ENCODE peak calls at places on chromosome 3, in nine cellular contexts. One of them, this sample, is unnamed.

GRCh38 chr3:159711560-159712333 is 276.9 kb upstream of the IL12A start:
- DNase-seq in astrocyte of the cerebellum: peak; percentile 57
- DNase-seq in stimulated activated naive B cell treated with anti-CD40 and anti-IgM and Interleukin-4, amounts not matched to agents 10 μg/mL and 1 μg/mL and 100 μg/mL, for 72 hours: no peak
- DNase-seq in stimulated activated CD4-positive, alpha-beta T cell treated with anti-CD3 and anti-CD28 coated beads, Interleukin-2, amount 100 ng/mL, for 48 hours: no peak
- DNase-seq in nucleus accumbens: no peak
- DNase-seq in activated CD8-positive, alpha-beta memory T cell treated with anti-CD3 and anti-CD28 coated beads, Interleukin-2, amount 50 U/mL, for 48 hours: no peak
- DNase-seq in NCI-H1105: no peak
- DNase-seq in T follicular helper cell: no peak
- DNase-seq in activated T-helper 1 cell treated with anti-CD3 and anti-CD28 coated beads, Interleukin-2, amount 50 U/mL, for 16 hours: no peak
- DNase-seq in this sample: peak; percentile 99

GRCh38 chr3:126365351-126366274 is 8.4 kb upstream of the KLF15 start:
- DNase-seq in activated T-helper 1 cell treated with anti-CD3 and anti-CD28 coated beads, Interleukin-2, amount 50 U/mL, for 16 hours: no peak
- DNase-seq in NCI-H1105: no peak
- DNase-seq in T follicular helper cell: no peak
- DNase-seq in nucleus accumbens: no peak
- DNase-seq in stimulated activated CD4-positive, alpha-beta T cell treated with anti-CD3 and anti-CD28 coated beads, Interleukin-2, amount 100 ng/mL, for 48 hours: no peak
- DNase-seq in stimulated activated naive B cell treated with anti-CD40 and anti-IgM and Interleukin-4, amounts not matched to agents 10 μg/mL and 1 μg/mL and 100 μg/mL, for 72 hours: no peak
- DNase-seq in activated CD8-positive, alpha-beta memory T cell treated with anti-CD3 and anti-CD28 coated beads, Interleukin-2, amount 50 U/mL, for 48 hours: no peak
- DNase-seq in astrocyte of the cerebellum: no peak
- DNase-seq in this sample: no peak

GRCh38 chr3:141708367-141708766 is 29.7 kb upstream of the RNF7 start:
- DNase-seq in stimulated activated CD4-positive, alpha-beta T cell treated with anti-CD3 and anti-CD28 coated beads, Interleukin-2, amount 100 ng/mL, for 48 hours: no peak
- DNase-seq in T follicular helper cell: no peak
- DNase-seq in nucleus accumbens: no peak
- DNase-seq in NCI-H1105: no peak
- DNase-seq in astrocyte of the cerebellum: no peak
- DNase-seq in stimulated activated naive B cell treated with anti-CD40 and anti-IgM and Interleukin-4, amounts not matched to agents 10 μg/mL and 1 μg/mL and 100 μg/mL, for 72 hours: no peak
- DNase-seq in activated T-helper 1 cell treated with anti-CD3 and anti-CD28 coated beads, Interleukin-2, amount 50 U/mL, for 16 hours: no peak
- DNase-seq in activated CD8-positive, alpha-beta memory T cell treated with anti-CD3 and anti-CD28 coated beads, Interleukin-2, amount 50 U/mL, for 48 hours: no peak
- DNase-seq in this sample: no peak

GRCh38 chr3:187572431-187572830 is 97.8 kb downstream of the SST start:
- DNase-seq in stimulated activated naive B cell treated with anti-CD40 and anti-IgM and Interleukin-4, amounts not matched to agents 10 μg/mL and 1 μg/mL and 100 μg/mL, for 72 hours: no peak
- DNase-seq in T follicular helper cell: no peak
- DNase-seq in astrocyte of the cerebellum: no peak
- DNase-seq in activated CD8-positive, alpha-beta memory T cell treated with anti-CD3 and anti-CD28 coated beads, Interleukin-2, amount 50 U/mL, for 48 hours: no peak
- DNase-seq in nucleus accumbens: no peak
- DNase-seq in NCI-H1105: no peak
- DNase-seq in stimulated activated CD4-positive, alpha-beta T cell treated with anti-CD3 and anti-CD28 coated beads, Interleukin-2, amount 100 ng/mL, for 48 hours: no peak
- DNase-seq in activated T-helper 1 cell treated with anti-CD3 and anti-CD28 coated beads, Interleukin-2, amount 50 U/mL, for 16 hours: no peak
- DNase-seq in this sample: no peak

GRCh38 chr3:135136361-135137100 is 341.5 kb downstream of the EPHB1 start:
- DNase-seq in activated CD8-positive, alpha-beta memory T cell treated with anti-CD3 and anti-CD28 coated beads, Interleukin-2, amount 50 U/mL, for 48 hours: no peak
- DNase-seq in stimulated activated CD4-positive, alpha-beta T cell treated with anti-CD3 and anti-CD28 coated beads, Interleukin-2, amount 100 ng/mL, for 48 hours: no peak
- DNase-seq in astrocyte of the cerebellum: no peak
- DNase-seq in nucleus accumbens: no peak
- DNase-seq in activated T-helper 1 cell treated with anti-CD3 and anti-CD28 coated beads, Interleukin-2, amount 50 U/mL, for 16 hours: no peak
- DNase-seq in stimulated activated naive B cell treated with anti-CD40 and anti-IgM and Interleukin-4, amounts not matched to agents 10 μg/mL and 1 μg/mL and 100 μg/mL, for 72 hours: no peak
- DNase-seq in T follicular helper cell: no peak
- DNase-seq in NCI-H1105: no peak
- DNase-seq in this sample: no peak

GRCh38 chr3:19273091-19273490 is 124.8 kb downstream of the KCNH8 start:
- DNase-seq in T follicular helper cell: no peak
- DNase-seq in stimulated activated CD4-positive, alpha-beta T cell treated with anti-CD3 and anti-CD28 coated beads, Interleukin-2, amount 100 ng/mL, for 48 hours: no peak
- DNase-seq in NCI-H1105: no peak
- DNase-seq in activated CD8-positive, alpha-beta memory T cell treated with anti-CD3 and anti-CD28 coated beads, Interleukin-2, amount 50 U/mL, for 48 hours: no peak
- DNase-seq in nucleus accumbens: no peak
- DNase-seq in stimulated activated naive B cell treated with anti-CD40 and anti-IgM and Interleukin-4, amounts not matched to agents 10 μg/mL and 1 μg/mL and 100 μg/mL, for 72 hours: no peak
- DNase-seq in astrocyte of the cerebellum: no peak
- DNase-seq in activated T-helper 1 cell treated with anti-CD3 and anti-CD28 coated beads, Interleukin-2, amount 50 U/mL, for 16 hours: no peak
- DNase-seq in this sample: no peak

GRCh38 chr3:197454014-197454413 is 101.8 kb downstream of the BDH1 start:
- DNase-seq in astrocyte of the cerebellum: no peak
- DNase-seq in activated T-helper 1 cell treated with anti-CD3 and anti-CD28 coated beads, Interleukin-2, amount 50 U/mL, for 16 hours: no peak
- DNase-seq in NCI-H1105: no peak
- DNase-seq in nucleus accumbens: no peak
- DNase-seq in stimulated activated naive B cell treated with anti-CD40 and anti-IgM and Interleukin-4, amounts not matched to agents 10 μg/mL and 1 μg/mL and 100 μg/mL, for 72 hours: no peak
- DNase-seq in activated CD8-positive, alpha-beta memory T cell treated with anti-CD3 and anti-CD28 coated beads, Interleukin-2, amount 50 U/mL, for 48 hours: no peak
- DNase-seq in T follicular helper cell: no peak
- DNase-seq in stimulated activated CD4-positive, alpha-beta T cell treated with anti-CD3 and anti-CD28 coated beads, Interleukin-2, amount 100 ng/mL, for 48 hours: no peak
- DNase-seq in this sample: peak; percentile 22

GRCh38 chr3:121490161-121490560 is 55.6 kb downstream of the POLQ start:
- DNase-seq in astrocyte of the cerebellum: no peak
- DNase-seq in NCI-H1105: no peak
- DNase-seq in stimulated activated naive B cell treated with anti-CD40 and anti-IgM and Interleukin-4, amounts not matched to agents 10 μg/mL and 1 μg/mL and 100 μg/mL, for 72 hours: no peak
- DNase-seq in nucleus accumbens: no peak
- DNase-seq in stimulated activated CD4-positive, alpha-beta T cell treated with anti-CD3 and anti-CD28 coated beads, Interleukin-2, amount 100 ng/mL, for 48 hours: no peak
- DNase-seq in activated T-helper 1 cell treated with anti-CD3 and anti-CD28 coated beads, Interleukin-2, amount 50 U/mL, for 16 hours: no peak
- DNase-seq in T follicular helper cell: no peak
- DNase-seq in activated CD8-positive, alpha-beta memory T cell treated with anti-CD3 and anti-CD28 coated beads, Interleukin-2, amount 50 U/mL, for 48 hours: no peak
- DNase-seq in this sample: no peak

GRCh38 chr3:159751141-159751540 is 237.5 kb upstream of the IL12A start:
- DNase-seq in nucleus accumbens: no peak
- DNase-seq in astrocyte of the cerebellum: no peak
- DNase-seq in stimulated activated naive B cell treated with anti-CD40 and anti-IgM and Interleukin-4, amounts not matched to agents 10 μg/mL and 1 μg/mL and 100 μg/mL, for 72 hours: no peak
- DNase-seq in activated T-helper 1 cell treated with anti-CD3 and anti-CD28 coated beads, Interleukin-2, amount 50 U/mL, for 16 hours: no peak
- DNase-seq in activated CD8-positive, alpha-beta memory T cell treated with anti-CD3 and anti-CD28 coated beads, Interleukin-2, amount 50 U/mL, for 48 hours: no peak
- DNase-seq in NCI-H1105: no peak
- DNase-seq in T follicular helper cell: no peak
- DNase-seq in stimulated activated CD4-positive, alpha-beta T cell treated with anti-CD3 and anti-CD28 coated beads, Interleukin-2, amount 100 ng/mL, for 48 hours: no peak
- DNase-seq in this sample: no peak

GRCh38 chr3:134430174-134430573 is 55.6 kb downstream of the ANAPC13 start:
- DNase-seq in stimulated activated CD4-positive, alpha-beta T cell treated with anti-CD3 and anti-CD28 coated beads, Interleukin-2, amount 100 ng/mL, for 48 hours: no peak
- DNase-seq in nucleus accumbens: no peak
- DNase-seq in astrocyte of the cerebellum: peak; percentile 50
- DNase-seq in T follicular helper cell: no peak
- DNase-seq in NCI-H1105: no peak
- DNase-seq in activated CD8-positive, alpha-beta memory T cell treated with anti-CD3 and anti-CD28 coated beads, Interleukin-2, amount 50 U/mL, for 48 hours: no peak
- DNase-seq in stimulated activated naive B cell treated with anti-CD40 and anti-IgM and Interleukin-4, amounts not matched to agents 10 μg/mL and 1 μg/mL and 100 μg/mL, for 72 hours: no peak
- DNase-seq in activated T-helper 1 cell treated with anti-CD3 and anti-CD28 coated beads, Interleukin-2, amount 50 U/mL, for 16 hours: no peak
- DNase-seq in this sample: no peak

GRCh38 chr3:52181543-52181942 is 16.4 kb upstream of the ALAS1 start:
- DNase-seq in stimulated activated CD4-positive, alpha-beta T cell treated with anti-CD3 and anti-CD28 coated beads, Interleukin-2, amount 100 ng/mL, for 48 hours: no peak
- DNase-seq in nucleus accumbens: no peak
- DNase-seq in activated CD8-positive, alpha-beta memory T cell treated with anti-CD3 and anti-CD28 coated beads, Interleukin-2, amount 50 U/mL, for 48 hours: no peak
- DNase-seq in stimulated activated naive B cell treated with anti-CD40 and anti-IgM and Interleukin-4, amounts not matched to agents 10 μg/mL and 1 μg/mL and 100 μg/mL, for 72 hours: no peak
- DNase-seq in activated T-helper 1 cell treated with anti-CD3 and anti-CD28 coated beads, Interleukin-2, amount 50 U/mL, for 16 hours: no peak
- DNase-seq in T follicular helper cell: no peak
- DNase-seq in astrocyte of the cerebellum: no peak
- DNase-seq in NCI-H1105: no peak
- DNase-seq in this sample: no peak

GRCh38 chr3:42247576-42248027 is 18.4 kb downstream of the CCK start:
- DNase-seq in astrocyte of the cerebellum: peak; percentile 57
- DNase-seq in activated CD8-positive, alpha-beta memory T cell treated with anti-CD3 and anti-CD28 coated beads, Interleukin-2, amount 50 U/mL, for 48 hours: peak; percentile 67
- DNase-seq in NCI-H1105: peak; percentile 31
- DNase-seq in activated T-helper 1 cell treated with anti-CD3 and anti-CD28 coated beads, Interleukin-2, amount 50 U/mL, for 16 hours: peak; percentile 32
- DNase-seq in stimulated activated naive B cell treated with anti-CD40 and anti-IgM and Interleukin-4, amounts not matched to agents 10 μg/mL and 1 μg/mL and 100 μg/mL, for 72 hours: peak; percentile 54
- DNase-seq in T follicular helper cell: peak; percentile 48
- DNase-seq in stimulated activated CD4-positive, alpha-beta T cell treated with anti-CD3 and anti-CD28 coated beads, Interleukin-2, amount 100 ng/mL, for 48 hours: peak; percentile 55
- DNase-seq in nucleus accumbens: peak; percentile 28
- DNase-seq in this sample: peak; percentile 76

GRCh38 chr3:159322322-159322939 is 520.6 kb downstream of the MFSD1 start:
- DNase-seq in activated T-helper 1 cell treated with anti-CD3 and anti-CD28 coated beads, Interleukin-2, amount 50 U/mL, for 16 hours: no peak
- DNase-seq in astrocyte of the cerebellum: no peak
- DNase-seq in stimulated activated CD4-positive, alpha-beta T cell treated with anti-CD3 and anti-CD28 coated beads, Interleukin-2, amount 100 ng/mL, for 48 hours: peak; percentile 6
- DNase-seq in stimulated activated naive B cell treated with anti-CD40 and anti-IgM and Interleukin-4, amounts not matched to agents 10 μg/mL and 1 μg/mL and 100 μg/mL, for 72 hours: peak; percentile 2
- DNase-seq in nucleus accumbens: peak; percentile 5
- DNase-seq in activated CD8-positive, alpha-beta memory T cell treated with anti-CD3 and anti-CD28 coated beads, Interleukin-2, amount 50 U/mL, for 48 hours: peak; percentile 70
- DNase-seq in T follicular helper cell: no peak
- DNase-seq in NCI-H1105: no peak
- DNase-seq in this sample: peak; percentile 58

GRCh38 chr3:196502775-196503181 is 790 bp downstream of the RNF168 start:
- DNase-seq in activated CD8-positive, alpha-beta memory T cell treated with anti-CD3 and anti-CD28 coated beads, Interleukin-2, amount 50 U/mL, for 48 hours: peak; percentile 80
- DNase-seq in astrocyte of the cerebellum: peak; percentile 88
- DNase-seq in T follicular helper cell: peak; percentile 62
- DNase-seq in stimulated activated CD4-positive, alpha-beta T cell treated with anti-CD3 and anti-CD28 coated beads, Interleukin-2, amount 100 ng/mL, for 48 hours: peak; percentile 37
- DNase-seq in activated T-helper 1 cell treated with anti-CD3 and anti-CD28 coated beads, Interleukin-2, amount 50 U/mL, for 16 hours: peak; percentile 41
- DNase-seq in NCI-H1105: peak; percentile 17
- DNase-seq in stimulated activated naive B cell treated with anti-CD40 and anti-IgM and Interleukin-4, amounts not matched to agents 10 μg/mL and 1 μg/mL and 100 μg/mL, for 72 hours: no peak
- DNase-seq in nucleus accumbens: peak; percentile 21
- DNase-seq in this sample: peak; percentile 92

GRCh38 chr3:117489663-117490079 is 780.1 kb downstream of the TUSC7 start:
- DNase-seq in stimulated activated CD4-positive, alpha-beta T cell treated with anti-CD3 and anti-CD28 coated beads, Interleukin-2, amount 100 ng/mL, for 48 hours: no peak
- DNase-seq in activated CD8-positive, alpha-beta memory T cell treated with anti-CD3 and anti-CD28 coated beads, Interleukin-2, amount 50 U/mL, for 48 hours: no peak
- DNase-seq in stimulated activated naive B cell treated with anti-CD40 and anti-IgM and Interleukin-4, amounts not matched to agents 10 μg/mL and 1 μg/mL and 100 μg/mL, for 72 hours: no peak
- DNase-seq in astrocyte of the cerebellum: no peak
- DNase-seq in nucleus accumbens: no peak
- DNase-seq in T follicular helper cell: no peak
- DNase-seq in NCI-H1105: no peak
- DNase-seq in activated T-helper 1 cell treated with anti-CD3 and anti-CD28 coated beads, Interleukin-2, amount 50 U/mL, for 16 hours: no peak
- DNase-seq in this sample: no peak

GRCh38 chr3:194472290-194472920 is 14.4 kb downstream of the ATP13A3 start:
- DNase-seq in T follicular helper cell: peak; percentile 5
- DNase-seq in stimulated activated CD4-positive, alpha-beta T cell treated with anti-CD3 and anti-CD28 coated beads, Interleukin-2, amount 100 ng/mL, for 48 hours: no peak
- DNase-seq in NCI-H1105: peak; percentile 62
- DNase-seq in stimulated activated naive B cell treated with anti-CD40 and anti-IgM and Interleukin-4, amounts not matched to agents 10 μg/mL and 1 μg/mL and 100 μg/mL, for 72 hours: no peak
- DNase-seq in nucleus accumbens: no peak
- DNase-seq in activated CD8-positive, alpha-beta memory T cell treated with anti-CD3 and anti-CD28 coated beads, Interleukin-2, amount 50 U/mL, for 48 hours: no peak
- DNase-seq in activated T-helper 1 cell treated with anti-CD3 and anti-CD28 coated beads, Interleukin-2, amount 50 U/mL, for 16 hours: no peak
- DNase-seq in astrocyte of the cerebellum: peak; percentile 63
- DNase-seq in this sample: peak; percentile 86

GRCh38 chr3:169509780-169510179 is 153.7 kb downstream of the MECOM start:
- DNase-seq in nucleus accumbens: no peak
- DNase-seq in activated T-helper 1 cell treated with anti-CD3 and anti-CD28 coated beads, Interleukin-2, amount 50 U/mL, for 16 hours: no peak
- DNase-seq in stimulated activated CD4-positive, alpha-beta T cell treated with anti-CD3 and anti-CD28 coated beads, Interleukin-2, amount 100 ng/mL, for 48 hours: no peak
- DNase-seq in astrocyte of the cerebellum: no peak
- DNase-seq in T follicular helper cell: no peak
- DNase-seq in stimulated activated naive B cell treated with anti-CD40 and anti-IgM and Interleukin-4, amounts not matched to agents 10 μg/mL and 1 μg/mL and 100 μg/mL, for 72 hours: no peak
- DNase-seq in activated CD8-positive, alpha-beta memory T cell treated with anti-CD3 and anti-CD28 coated beads, Interleukin-2, amount 50 U/mL, for 48 hours: no peak
- DNase-seq in NCI-H1105: no peak
- DNase-seq in this sample: peak; percentile 48

GRCh38 chr3:142046320-142047020 is 102.9 kb downstream of the TFDP2 start:
- DNase-seq in activated CD8-positive, alpha-beta memory T cell treated with anti-CD3 and anti-CD28 coated beads, Interleukin-2, amount 50 U/mL, for 48 hours: no peak
- DNase-seq in NCI-H1105: no peak
- DNase-seq in T follicular helper cell: no peak
- DNase-seq in activated T-helper 1 cell treated with anti-CD3 and anti-CD28 coated beads, Interleukin-2, amount 50 U/mL, for 16 hours: no peak
- DNase-seq in stimulated activated naive B cell treated with anti-CD40 and anti-IgM and Interleukin-4, amounts not matched to agents 10 μg/mL and 1 μg/mL and 100 μg/mL, for 72 hours: no peak
- DNase-seq in astrocyte of the cerebellum: no peak
- DNase-seq in nucleus accumbens: no peak
- DNase-seq in stimulated activated CD4-positive, alpha-beta T cell treated with anti-CD3 and anti-CD28 coated beads, Interleukin-2, amount 100 ng/mL, for 48 hours: no peak
- DNase-seq in this sample: no peak

GRCh38 chr3:48404440-48405342 is 25.2 kb downstream of the PLXNB1 start:
- DNase-seq in activated T-helper 1 cell treated with anti-CD3 and anti-CD28 coated beads, Interleukin-2, amount 50 U/mL, for 16 hours: no peak
- DNase-seq in activated CD8-positive, alpha-beta memory T cell treated with anti-CD3 and anti-CD28 coated beads, Interleukin-2, amount 50 U/mL, for 48 hours: no peak
- DNase-seq in T follicular helper cell: no peak
- DNase-seq in nucleus accumbens: no peak
- DNase-seq in NCI-H1105: no peak
- DNase-seq in stimulated activated naive B cell treated with anti-CD40 and anti-IgM and Interleukin-4, amounts not matched to agents 10 μg/mL and 1 μg/mL and 100 μg/mL, for 72 hours: no peak
- DNase-seq in astrocyte of the cerebellum: no peak
- DNase-seq in stimulated activated CD4-positive, alpha-beta T cell treated with anti-CD3 and anti-CD28 coated beads, Interleukin-2, amount 100 ng/mL, for 48 hours: no peak
- DNase-seq in this sample: no peak

GRCh38 chr3:113193298-113193697 is 18.1 kb upstream of the BOC start:
- DNase-seq in stimulated activated naive B cell treated with anti-CD40 and anti-IgM and Interleukin-4, amounts not matched to agents 10 μg/mL and 1 μg/mL and 100 μg/mL, for 72 hours: no peak
- DNase-seq in T follicular helper cell: no peak
- DNase-seq in NCI-H1105: no peak
- DNase-seq in nucleus accumbens: no peak
- DNase-seq in activated T-helper 1 cell treated with anti-CD3 and anti-CD28 coated beads, Interleukin-2, amount 50 U/mL, for 16 hours: no peak
- DNase-seq in activated CD8-positive, alpha-beta memory T cell treated with anti-CD3 and anti-CD28 coated beads, Interleukin-2, amount 50 U/mL, for 48 hours: no peak
- DNase-seq in astrocyte of the cerebellum: no peak
- DNase-seq in stimulated activated CD4-positive, alpha-beta T cell treated with anti-CD3 and anti-CD28 coated beads, Interleukin-2, amount 100 ng/mL, for 48 hours: no peak
- DNase-seq in this sample: no peak

GRCh38 chr3:54121404-54122045 is 827 bp upstream of the CACNA2D3 start:
- DNase-seq in activated T-helper 1 cell treated with anti-CD3 and anti-CD28 coated beads, Interleukin-2, amount 50 U/mL, for 16 hours: no peak
- DNase-seq in activated CD8-positive, alpha-beta memory T cell treated with anti-CD3 and anti-CD28 coated beads, Interleukin-2, amount 50 U/mL, for 48 hours: no peak
- DNase-seq in T follicular helper cell: no peak
- DNase-seq in stimulated activated CD4-positive, alpha-beta T cell treated with anti-CD3 and anti-CD28 coated beads, Interleukin-2, amount 100 ng/mL, for 48 hours: no peak
- DNase-seq in NCI-H1105: no peak
- DNase-seq in stimulated activated naive B cell treated with anti-CD40 and anti-IgM and Interleukin-4, amounts not matched to agents 10 μg/mL and 1 μg/mL and 100 μg/mL, for 72 hours: no peak
- DNase-seq in astrocyte of the cerebellum: no peak
- DNase-seq in nucleus accumbens: no peak
- DNase-seq in this sample: no peak

GRCh38 chr3:126476166-126476975 is 680 bp upstream of the ZXDC start:
- DNase-seq in T follicular helper cell: no peak
- DNase-seq in nucleus accumbens: peak; percentile 85
- DNase-seq in stimulated activated naive B cell treated with anti-CD40 and anti-IgM and Interleukin-4, amounts not matched to agents 10 μg/mL and 1 μg/mL and 100 μg/mL, for 72 hours: peak; percentile 49
- DNase-seq in stimulated activated CD4-positive, alpha-beta T cell treated with anti-CD3 and anti-CD28 coated beads, Interleukin-2, amount 100 ng/mL, for 48 hours: no peak
- DNase-seq in activated T-helper 1 cell treated with anti-CD3 and anti-CD28 coated beads, Interleukin-2, amount 50 U/mL, for 16 hours: no peak
- DNase-seq in activated CD8-positive, alpha-beta memory T cell treated with anti-CD3 and anti-CD28 coated beads, Interleukin-2, amount 50 U/mL, for 48 hours: peak; percentile 83
- DNase-seq in astrocyte of the cerebellum: no peak
- DNase-seq in NCI-H1105: peak; percentile 84
- DNase-seq in this sample: peak; percentile 63

GRCh38 chr3:54628888-54629368 is 298.9 kb downstream of the LRTM1 start:
- DNase-seq in T follicular helper cell: no peak
- DNase-seq in stimulated activated CD4-positive, alpha-beta T cell treated with anti-CD3 and anti-CD28 coated beads, Interleukin-2, amount 100 ng/mL, for 48 hours: no peak
- DNase-seq in NCI-H1105: no peak
- DNase-seq in nucleus accumbens: no peak
- DNase-seq in activated T-helper 1 cell treated with anti-CD3 and anti-CD28 coated beads, Interleukin-2, amount 50 U/mL, for 16 hours: no peak
- DNase-seq in activated CD8-positive, alpha-beta memory T cell treated with anti-CD3 and anti-CD28 coated beads, Interleukin-2, amount 50 U/mL, for 48 hours: no peak
- DNase-seq in stimulated activated naive B cell treated with anti-CD40 and anti-IgM and Interleukin-4, amounts not matched to agents 10 μg/mL and 1 μg/mL and 100 μg/mL, for 72 hours: no peak
- DNase-seq in astrocyte of the cerebellum: no peak
- DNase-seq in this sample: no peak

This sample was measured in dermis blood vessel endothelial cell.